ENCODE peak calls at places on chromosome 1, in ten cellular contexts. H, U, Y, L, T, W, E, F, G and R are unnamed samples.

GRCh38 chr1:40782371-40782956 is 1.1 kb upstream of the KCNQ4 start:
- DNase-seq in W (peak; percentile 28), T (no peak), U (no peak), F (no peak), E (no peak), G (no peak), L (no peak), H (peak; percentile 69), Y (no peak), R (no peak)

GRCh38 chr1:151474711-151475110 is 15.4 kb upstream of the POGZ start:
- DNase-seq in W (no peak), U (no peak), G (no peak), Y (no peak), F (no peak), T (no peak), L (no peak), E (no peak), H (no peak), R (no peak)

GRCh38 chr1:47694011-47694890 is 256.4 kb downstream of the FOXD2 start:
- DNase-seq in L (no peak), W (peak; percentile 14), T (no peak), Y (no peak), H (no peak), G (no peak), F (no peak), U (no peak), E (peak; percentile 54), R (no peak)

GRCh38 chr1:51578383-51579109 is 38.3 kb upstream of the OSBPL9 start:
- DNase-seq in G (no peak), Y (no peak), U (no peak), T (no peak), E (no peak), H (no peak), L (no peak), W (no peak), F (no peak), R (no peak)

GRCh38 chr1:213751064-213751397 is 236.7 kb upstream of the PROX1 start:
- DNase-seq in Y (no peak), U (no peak), T (no peak), W (no peak), F (no peak), E (no peak), H (no peak), G (no peak), L (no peak), R (no peak)

GRCh38 chr1:51953079-51953478 is 37.4 kb downstream of the RAB3B start:
- DNase-seq in U (no peak), W (no peak), E (no peak), Y (no peak), H (no peak), L (no peak), T (no peak), G (peak; percentile 17), F (no peak), R (no peak)

GRCh38 chr1:173347276-173347675 is 129.9 kb upstream of the PRDX6 start:
- DNase-seq in H (no peak), G (no peak), U (no peak), Y (no peak), E (no peak), L (no peak), W (no peak), T (no peak), F (no peak), R (no peak)

GRCh38 chr1:107900083-107900945 is 64.7 kb downstream of the VAV3 start:
- DNase-seq in E (no peak), U (no peak), W (no peak), G (no peak), H (no peak), F (no peak), T (no peak), Y (no peak), L (no peak), R (no peak)

GRCh38 chr1:2636733-2637132 is 3.9 kb upstream of the MMEL1 start:
- DNase-seq in U (no peak), E (peak; percentile 62), G (peak; percentile 44), W (no peak), T (no peak), H (no peak), L (no peak), Y (no peak), F (no peak), R (no peak)

GRCh38 chr1:2638466-2639115 is 5.8 kb upstream of the MMEL1 start:
- DNase-seq in Y (no peak), U (peak; percentile 40), G (no peak), F (no peak), E (no peak), T (no peak), W (no peak), L (no peak), H (no peak), R (no peak)

GRCh38 chr1:2639203-2639602 is 6.4 kb upstream of the MMEL1 start:
- DNase-seq in L (no peak), U (peak; percentile 25), T (no peak), G (no peak), E (no peak), H (no peak), W (peak; percentile 20), Y (no peak), F (no peak), R (no peak)

GRCh38 chr1:2635271-2636010 is 2.6 kb upstream of the MMEL1 start:
- DNase-seq in U (peak; percentile 33), T (no peak), Y (no peak), F (no peak), L (no peak), H (no peak), E (peak; percentile 64), G (no peak), W (no peak), R (no peak)

GRCh38 chr1:2637472-2637871 is 4.7 kb upstream of the MMEL1 start:
- DNase-seq in T (no peak), F (no peak), G (no peak), L (no peak), U (peak; percentile 27), W (no peak), Y (no peak), E (no peak), H (no peak), R (no peak)
- TF ChIP-seq CTCF in T (no peak), F (no peak), G (no peak), L (no peak), U (no peak), W (no peak), Y (no peak), E (no peak), H (no peak), R (no peak)

GRCh38 chr1:170623171-170623570 is 40.8 kb upstream of the PRRX1 start:
- DNase-seq in G (peak; percentile 85), F (no peak), U (no peak), W (no peak), T (peak; percentile 32), L (peak; percentile 12), Y (peak; percentile 95), E (no peak), H (no peak), R (no peak)

GRCh38 chr1:170619167-170620030 is 44.5 kb upstream of the PRRX1 start:
- DNase-seq in T (no peak), L (no peak), G (peak; percentile 61), W (no peak), F (no peak), E (no peak), Y (peak; percentile 45), H (no peak), U (no peak), R (no peak)

GRCh38 chr1:170617595-170618215 is 46.2 kb upstream of the PRRX1 start:
- DNase-seq in U (no peak), L (no peak), G (no peak), H (no peak), F (no peak), E (no peak), Y (no peak), T (no peak), W (no peak), R (no peak)

GRCh38 chr1:170618418-170618817 is 45.5 kb upstream of the PRRX1 start:
- DNase-seq in L (no peak), H (no peak), U (no peak), F (no peak), W (no peak), T (no peak), G (no peak), E (no peak), Y (no peak), R (no peak)

GRCh38 chr1:170620164-170620563 is 43.8 kb upstream of the PRRX1 start:
- DNase-seq in L (no peak), E (no peak), H (no peak), T (no peak), W (no peak), G (no peak), Y (no peak), F (no peak), U (no peak), R (no peak)
- TF ChIP-seq CTCF in L (no peak), E (no peak), H (no peak), T (no peak), W (no peak), G (no peak), Y (no peak), F (no peak), U (no peak), R (no peak)

DNA sequence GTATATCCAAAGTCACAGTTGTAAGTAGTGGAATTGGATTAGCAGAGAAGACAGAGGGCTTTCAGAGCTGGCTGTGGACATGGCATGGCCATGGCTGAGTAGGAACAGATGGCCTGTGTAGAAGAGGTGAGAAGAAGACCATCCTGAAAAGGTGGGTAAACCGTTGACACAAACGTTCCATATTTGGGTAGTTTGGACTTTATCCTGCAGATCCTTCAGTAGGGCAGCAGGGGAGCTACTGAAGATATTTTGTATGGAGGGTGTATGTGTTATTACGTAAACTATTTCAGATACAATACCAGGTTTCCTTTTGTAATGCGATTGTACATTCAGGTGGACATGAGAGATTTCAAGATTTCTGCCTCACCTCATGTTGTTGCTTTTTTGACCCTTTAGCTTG is 1.6 kb downstream of the UTP11 start:
- DNase-seq in H (no peak), T (no peak), L (no peak), U (no peak), Y (no peak), G (no peak), F (no peak), E (no peak), W (no peak), R (no peak)
- TF ChIP-seq CTCF in H (no peak), T (no peak), L (no peak), U (no peak), Y (peak; percentile 14), G (no peak), F (peak; percentile 17), E (no peak), W (no peak), R (no peak)

GRCh38 chr1:147895123-147895522 is 7.5 kb upstream of the GJA8 start:
- DNase-seq in W (no peak), Y (no peak), T (no peak), H (no peak), G (peak; percentile 23), L (no peak), F (no peak), E (no peak), U (no peak), R (no peak)

GRCh38 chr1:147892216-147892615 is 10.4 kb upstream of the GJA8 start:
- DNase-seq in H (peak; percentile 16), Y (no peak), W (no peak), U (no peak), F (no peak), E (no peak), T (no peak), G (peak; percentile 27), L (no peak), R (no peak)

GRCh38 chr1:147892731-147893214 is 9.8 kb upstream of the GJA8 start:
- DNase-seq in T (peak; percentile 56), W (no peak), F (no peak), H (peak; percentile 41), L (peak; percentile 16), E (no peak), Y (peak; percentile 40), G (peak; percentile 77), U (no peak), R (no peak)

GRCh38 chr1:147891088-147891487 is 11.5 kb upstream of the GJA8 start:
- DNase-seq in G (no peak), U (no peak), W (no peak), L (no peak), Y (no peak), T (no peak), E (no peak), F (no peak), H (no peak), R (no peak)

DNA sequence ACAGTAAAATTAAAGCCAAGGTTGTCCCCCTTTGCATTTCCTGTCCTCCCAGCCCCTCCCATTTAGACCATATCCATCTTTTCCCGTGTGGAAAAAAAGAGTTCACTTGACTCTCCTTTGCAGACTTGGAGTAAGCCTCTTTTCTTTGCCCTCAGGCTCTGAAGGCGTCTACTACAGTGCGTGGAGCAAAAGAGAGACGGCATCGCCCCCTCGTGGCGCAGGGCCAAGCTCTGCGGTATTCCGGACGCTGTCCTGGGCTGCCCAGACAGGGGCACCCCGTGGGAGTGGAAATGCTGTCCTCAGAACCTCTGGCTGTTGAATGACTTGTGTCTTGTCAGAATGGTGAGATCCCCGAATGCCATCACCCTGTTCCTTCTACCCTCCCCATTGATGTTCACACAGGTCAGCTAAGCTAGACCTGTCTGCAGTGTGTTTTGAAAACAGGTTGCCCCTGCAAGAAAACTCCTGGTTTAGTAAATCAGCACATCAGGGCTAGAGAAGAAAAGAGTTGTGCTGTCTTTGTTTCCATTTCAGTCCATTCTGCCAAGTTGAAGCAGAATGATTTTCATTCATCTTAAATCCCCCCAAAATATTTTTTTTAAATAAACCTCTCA is 12.3 kb upstream of the GJA8 start:
- DNase-seq in Y (peak; percentile 60), G (peak; percentile 85), E (peak; percentile 87), F (peak; percentile 87), L (peak; percentile 7), H (peak; percentile 90), U (peak; percentile 87), T (no peak), W (peak; percentile 74), R (peak; percentile 71)
- TF ChIP-seq CTCF in Y (peak; percentile 85), G (peak; percentile 66), E (peak; percentile 56), F (peak; percentile 95), L (peak; percentile 95), H (peak; percentile 90), U (peak; percentile 75), T (peak; percentile 82), W (no peak), R (peak; percentile 66)